ENCODE peak calls at places on chromosomes 11 and 22, in four cellular contexts. V is amygdala, S is omental fat pad, U is AG10803. B is an unnamed sample.

GRCh38 chr22:48568736-48569330 is 1258.8 kb downstream of the BRD1 start:
- DNase-seq in V (no peak), S (no peak), U (no peak), B (no peak)

GRCh38 chr11:67389477-67389876 is 2.3 kb upstream of the RAD9A start:
- DNase-seq in V (no peak), S (no peak), U (no peak), B (no peak)

GRCh38 chr22:37290737-37291136 is 8.4 kb downstream of the CYTH4 start:
- DNase-seq in V (no peak), S (no peak), U (peak), B (no peak)

GRCh38 chr22:41963453-41964105 is 5.7 kb upstream of the SEPTIN3 start:
- DNase-seq in V (no peak), S (no peak), U (peak), B (peak)

GRCh38 chr22:47299879-47300697 is 537.6 kb downstream of the TBC1D22A start:
- DNase-seq in V (no peak), S (no peak), U (no peak), B (no peak)

GRCh38 chr11:46489668-46490560 is 98.3 kb upstream of the CHRM4 start:
- DNase-seq in V (no peak), S (no peak), U (peak), B (no peak)

GRCh38 chr11:561148-562003 is 606 bp downstream of the RASSF7 start:
- DNase-seq in V (no peak), S (no peak), U (peak), B (no peak)

GRCh38 chr11:64333556-64333955 is 6.4 kb upstream of the CCDC88B start:
- DNase-seq in V (no peak), S (no peak), U (no peak), B (no peak)

GRCh38 chr11:8818421-8818820 is 92.6 kb upstream of the AKIP1 start:
- DNase-seq in V (no peak), S (no peak), U (no peak), B (no peak)